ENCODE peak calls at places on chromosomes 3 and 15, in six cellular contexts. One of them, this sample, is unnamed.

GRCh38 chr15:66850078-66850991 is 148.3 kb downstream of the SMAD6 start:
- DNase-seq in GM10248: peak; percentile 6
- DNase-seq in progenitor cell of endocrine pancreas: no peak
- DNase-seq in stomach: peak; percentile 40
- DNase-seq in H1: no peak
- DNase-seq in H9: peak; percentile 28
- DNase-seq in this sample: no peak

GRCh38 chr3:11088066-11088465 is 66.2 kb upstream of the HRH1 start:
- DNase-seq in GM10248: no peak
- DNase-seq in progenitor cell of endocrine pancreas: no peak
- DNase-seq in stomach: no peak
- DNase-seq in H1: no peak
- DNase-seq in H9: no peak
- DNase-seq in this sample: no peak

GRCh38 chr3:78139166-78139565 is 1099.3 kb downstream of the ROBO2 start:
- DNase-seq in GM10248: no peak
- DNase-seq in progenitor cell of endocrine pancreas: no peak
- DNase-seq in stomach: no peak
- DNase-seq in H1: no peak
- DNase-seq in H9: no peak
- DNase-seq in this sample: no peak

GRCh38 chr3:103052236-103052830 is 617.5 kb downstream of the ZPLD1 start:
- DNase-seq in GM10248: no peak
- DNase-seq in progenitor cell of endocrine pancreas: no peak
- DNase-seq in stomach: no peak
- DNase-seq in H1: no peak
- DNase-seq in H9: no peak
- DNase-seq in this sample: no peak

GRCh38 chr3:71366991-71367604 is 216.4 kb downstream of the FOXP1 start:
- DNase-seq in GM10248: no peak
- DNase-seq in progenitor cell of endocrine pancreas: no peak
- DNase-seq in stomach: no peak
- DNase-seq in H1: no peak
- DNase-seq in H9: no peak
- DNase-seq in this sample: no peak

GRCh38 chr15:68990755-68991500 is 23.6 kb upstream of the NOX5 start:
- DNase-seq in GM10248: no peak
- DNase-seq in progenitor cell of endocrine pancreas: no peak
- DNase-seq in stomach: no peak
- DNase-seq in H1: no peak
- DNase-seq in H9: peak; percentile 37
- DNase-seq in this sample: no peak

GRCh38 chr3:48441940-48442339 is 1.9 kb downstream of the TMA7 start:
- DNase-seq in GM10248: no peak
- DNase-seq in progenitor cell of endocrine pancreas: no peak
- DNase-seq in stomach: no peak
- DNase-seq in H1: no peak
- DNase-seq in H9: no peak
- DNase-seq in this sample: no peak

GRCh38 chr15:68587769-68588385 is 9.1 kb downstream of the CORO2B start:
- DNase-seq in GM10248: no peak
- DNase-seq in progenitor cell of endocrine pancreas: no peak
- DNase-seq in stomach: no peak
- DNase-seq in H1: no peak
- DNase-seq in H9: no peak
- DNase-seq in this sample: no peak

GRCh38 chr3:169940486-169941181 is 26.0 kb upstream of the SEC62 start:
- DNase-seq in GM10248: peak; percentile 41
- DNase-seq in progenitor cell of endocrine pancreas: no peak
- DNase-seq in stomach: no peak
- DNase-seq in H1: no peak
- DNase-seq in H9: no peak
- DNase-seq in this sample: no peak

GRCh38 chr3:151708868-151709267 is 24.9 kb upstream of the AADACL2 start:
- DNase-seq in GM10248: no peak
- DNase-seq in progenitor cell of endocrine pancreas: no peak
- DNase-seq in stomach: no peak
- DNase-seq in H1: no peak
- DNase-seq in H9: no peak
- DNase-seq in this sample: no peak

GRCh38 chr3:176296066-176296597 is 901.1 kb downstream of the TBL1XR1 start:
- DNase-seq in GM10248: no peak
- DNase-seq in progenitor cell of endocrine pancreas: no peak
- DNase-seq in stomach: no peak
- DNase-seq in H1: no peak
- DNase-seq in H9: no peak
- DNase-seq in this sample: no peak

GRCh38 chr3:5010140-5010539 is 30.9 kb downstream of the BHLHE40 start:
- DNase-seq in GM10248: no peak
- DNase-seq in progenitor cell of endocrine pancreas: no peak
- DNase-seq in stomach: no peak
- DNase-seq in H1: no peak
- DNase-seq in H9: no peak
- DNase-seq in this sample: no peak

GRCh38 chr15:67049351-67050044 is 15.9 kb upstream of the SMAD3 start:
- DNase-seq in GM10248: no peak
- DNase-seq in progenitor cell of endocrine pancreas: no peak
- DNase-seq in stomach: no peak
- DNase-seq in H1: no peak
- DNase-seq in H9: no peak
- DNase-seq in this sample: no peak

GRCh38 chr3:13111874-13112520 is 38.8 kb upstream of the IQSEC1 start:
- DNase-seq in GM10248: no peak
- DNase-seq in progenitor cell of endocrine pancreas: no peak
- DNase-seq in stomach: peak; percentile 86
- DNase-seq in H1: no peak
- DNase-seq in H9: no peak
- DNase-seq in this sample: no peak

GRCh38 chr3:192652731-192653130 is 74.6 kb downstream of the FGF12 start:
- DNase-seq in GM10248: no peak
- DNase-seq in progenitor cell of endocrine pancreas: no peak
- DNase-seq in stomach: no peak
- DNase-seq in H1: no peak
- DNase-seq in H9: no peak
- DNase-seq in this sample: no peak

GRCh38 chr3:152719264-152719663 is 115.7 kb upstream of the P2RY1 start:
- DNase-seq in GM10248: no peak
- DNase-seq in progenitor cell of endocrine pancreas: no peak
- DNase-seq in stomach: no peak
- DNase-seq in H1: no peak
- DNase-seq in H9: no peak
- DNase-seq in this sample: no peak

GRCh38 chr3:23710555-23710954 is 95.2 kb upstream of the UBE2E1 start:
- DNase-seq in GM10248: no peak
- DNase-seq in progenitor cell of endocrine pancreas: no peak
- DNase-seq in stomach: no peak
- DNase-seq in H1: no peak
- DNase-seq in H9: peak; percentile 86
- DNase-seq in this sample: no peak

GRCh38 chr15:96119734-96120133 is 210.8 kb upstream of the NR2F2 start:
- DNase-seq in GM10248: no peak
- DNase-seq in progenitor cell of endocrine pancreas: no peak
- DNase-seq in stomach: no peak
- DNase-seq in H1: no peak
- DNase-seq in H9: no peak
- DNase-seq in this sample: no peak

GRCh38 chr3:147471741-147472140 is 62.6 kb downstream of the ZIC1 start:
- DNase-seq in GM10248: no peak
- DNase-seq in progenitor cell of endocrine pancreas: no peak
- DNase-seq in stomach: no peak
- DNase-seq in H1: no peak
- DNase-seq in H9: no peak
- DNase-seq in this sample: no peak

GRCh38 chr3:51333021-51333420 is 52.1 kb upstream of the MANF start:
- DNase-seq in GM10248: no peak
- DNase-seq in progenitor cell of endocrine pancreas: no peak
- DNase-seq in stomach: no peak
- DNase-seq in H1: no peak
- DNase-seq in H9: no peak
- DNase-seq in this sample: no peak

GRCh38 chr15:62935300-62936081 is 107.1 kb upstream of the TPM1 start:
- DNase-seq in GM10248: no peak
- DNase-seq in progenitor cell of endocrine pancreas: no peak
- DNase-seq in stomach: no peak
- DNase-seq in H1: peak; percentile 43
- DNase-seq in H9: no peak
- DNase-seq in this sample: no peak

GRCh38 chr3:21390136-21390535 is 360.9 kb downstream of the ZNF385D start:
- DNase-seq in GM10248: no peak
- DNase-seq in progenitor cell of endocrine pancreas: no peak
- DNase-seq in stomach: no peak
- DNase-seq in H1: no peak
- DNase-seq in H9: no peak
- DNase-seq in this sample: no peak

GRCh38 chr3:16240229-16241023 is 24.3 kb downstream of the DPH3 start:
- DNase-seq in GM10248: no peak
- DNase-seq in progenitor cell of endocrine pancreas: no peak
- DNase-seq in stomach: no peak
- DNase-seq in H1: no peak
- DNase-seq in H9: no peak
- DNase-seq in this sample: no peak

GRCh38 chr3:187769771-187770170 is 24.5 kb upstream of the BCL6 start:
- DNase-seq in GM10248: no peak
- DNase-seq in progenitor cell of endocrine pancreas: no peak
- DNase-seq in stomach: no peak
- DNase-seq in H1: no peak
- DNase-seq in H9: no peak
- DNase-seq in this sample: no peak

GRCh38 chr3:62467936-62468722 is 94.8 kb upstream of the FEZF2 start:
- DNase-seq in GM10248: no peak
- DNase-seq in progenitor cell of endocrine pancreas: no peak
- DNase-seq in stomach: no peak
- DNase-seq in H1: no peak
- DNase-seq in H9: no peak
- DNase-seq in this sample: no peak

GRCh38 chr15:31498329-31498728 is 171.7 kb downstream of the KLF13 start:
- DNase-seq in GM10248: no peak
- DNase-seq in progenitor cell of endocrine pancreas: no peak
- DNase-seq in stomach: no peak
- DNase-seq in H1: peak; percentile 19
- DNase-seq in H9: peak; percentile 15
- DNase-seq in this sample: no peak
- TF ChIP-seq CTCF in GM10248: no peak
- TF ChIP-seq CTCF in progenitor cell of endocrine pancreas: no peak
- TF ChIP-seq CTCF in stomach: no peak
- TF ChIP-seq CTCF in H1: peak; percentile 41
- TF ChIP-seq CTCF in H9: peak; percentile 31
- TF ChIP-seq CTCF in this sample: no peak

GRCh38 chr3:149373235-149374125 is 4.0 kb downstream of the TM4SF1 start:
- DNase-seq in GM10248: no peak
- DNase-seq in progenitor cell of endocrine pancreas: no peak
- DNase-seq in stomach: no peak
- DNase-seq in H1: no peak
- DNase-seq in H9: no peak
- DNase-seq in this sample: no peak

GRCh38 chr3:149368850-149369497 is 8.5 kb downstream of the TM4SF1 start:
- DNase-seq in GM10248: no peak
- DNase-seq in progenitor cell of endocrine pancreas: no peak
- DNase-seq in stomach: no peak
- DNase-seq in H1: no peak
- DNase-seq in H9: no peak
- DNase-seq in this sample: no peak

GRCh38 chr3:149369991-149370866 is 7.2 kb downstream of the TM4SF1 start:
- DNase-seq in GM10248: no peak
- DNase-seq in progenitor cell of endocrine pancreas: no peak
- DNase-seq in stomach: no peak
- DNase-seq in H1: no peak
- DNase-seq in H9: no peak
- DNase-seq in this sample: no peak

GRCh38 chr3:149371723-149372114 is 5.7 kb downstream of the TM4SF1 start:
- DNase-seq in GM10248: no peak
- DNase-seq in progenitor cell of endocrine pancreas: no peak
- DNase-seq in stomach: no peak
- DNase-seq in H1: no peak
- DNase-seq in H9: no peak
- DNase-seq in this sample: no peak

DNA sequence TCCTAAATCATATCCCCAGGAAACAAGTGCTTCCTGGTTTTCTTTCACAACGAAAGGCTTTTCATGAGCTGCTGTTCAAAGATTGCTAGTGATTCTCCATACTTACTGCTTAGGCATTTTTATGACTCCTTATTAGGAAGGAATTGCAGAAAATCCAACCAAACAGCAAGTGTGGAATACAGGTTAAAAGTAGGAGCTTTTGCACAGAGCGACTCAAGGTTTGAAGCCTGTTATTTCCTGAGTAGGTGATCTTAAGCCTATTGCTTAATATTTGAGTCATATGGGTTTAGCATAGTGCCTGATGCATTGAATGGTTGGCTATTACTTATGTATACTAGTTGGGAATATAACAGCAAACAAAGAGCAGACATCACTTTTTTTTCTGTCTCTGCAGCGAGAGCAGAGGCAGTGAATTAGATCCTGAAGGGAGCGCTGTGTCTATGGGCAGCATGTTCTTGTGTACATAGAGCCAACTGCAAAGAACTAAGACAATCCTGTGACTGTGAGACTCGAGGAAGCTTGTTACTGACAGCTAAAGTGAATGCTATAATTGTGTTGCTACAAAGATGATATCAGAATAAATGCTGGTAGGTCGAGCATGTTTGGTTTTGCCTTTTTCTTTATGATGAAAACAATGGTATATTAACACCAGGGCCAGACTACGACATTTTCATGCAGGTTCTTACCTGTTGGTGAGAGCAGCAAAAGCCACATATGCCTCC is 6.3 kb downstream of the TM4SF1 start:
- DNase-seq in GM10248: no peak
- DNase-seq in progenitor cell of endocrine pancreas: no peak
- DNase-seq in stomach: no peak
- DNase-seq in H1: no peak
- DNase-seq in H9: no peak
- DNase-seq in this sample: no peak
- TF ChIP-seq CTCF in GM10248: no peak
- TF ChIP-seq CTCF in progenitor cell of endocrine pancreas: no peak
- TF ChIP-seq CTCF in stomach: no peak
- TF ChIP-seq CTCF in H1: no peak
- TF ChIP-seq CTCF in H9: peak; percentile 26
- TF ChIP-seq CTCF in this sample: no peak

GRCh38 chr3:142175478-142175877 is 26.1 kb upstream of the TFDP2 start:
- DNase-seq in GM10248: no peak
- DNase-seq in progenitor cell of endocrine pancreas: no peak
- DNase-seq in stomach: no peak
- DNase-seq in H1: no peak
- DNase-seq in H9: no peak
- DNase-seq in this sample: no peak
- TF ChIP-seq CTCF in GM10248: no peak
- TF ChIP-seq CTCF in progenitor cell of endocrine pancreas: no peak
- TF ChIP-seq CTCF in stomach: no peak
- TF ChIP-seq CTCF in H1: no peak
- TF ChIP-seq CTCF in H9: no peak
- TF ChIP-seq CTCF in this sample: no peak

DNA sequence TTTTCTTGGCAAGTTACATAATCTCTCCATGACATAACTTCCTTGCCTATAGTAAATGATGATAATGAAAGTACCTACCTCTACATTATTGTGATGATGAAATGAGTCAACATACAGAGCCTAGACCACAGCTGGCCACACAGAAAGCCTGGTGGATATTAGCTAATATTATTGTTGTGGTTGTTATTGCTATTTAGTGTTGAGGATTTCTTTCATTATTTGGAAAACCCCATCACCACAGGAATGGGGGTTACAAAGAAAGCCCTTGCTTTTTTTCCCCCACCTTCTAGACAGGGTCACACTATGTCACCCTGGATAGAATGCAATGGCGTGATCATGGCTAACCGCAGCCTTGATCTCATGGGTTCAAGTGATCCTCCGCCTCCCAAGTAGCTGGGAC is 125.0 kb downstream of the PDZRN3 start:
- DNase-seq in GM10248: no peak
- DNase-seq in progenitor cell of endocrine pancreas: no peak
- DNase-seq in stomach: no peak
- DNase-seq in H1: no peak
- DNase-seq in H9: no peak
- DNase-seq in this sample: no peak
- TF ChIP-seq CTCF in GM10248: no peak
- TF ChIP-seq CTCF in progenitor cell of endocrine pancreas: no peak
- TF ChIP-seq CTCF in stomach: no peak
- TF ChIP-seq CTCF in H1: no peak
- TF ChIP-seq CTCF in H9: no peak
- TF ChIP-seq CTCF in this sample: no peak